ENCODE peak calls at places on chromosomes 5 and 9, in five cellular contexts. E, Q, F, O and H are unnamed samples.

GRCh38 chr5:134524826-134525686 is at the start of gene JADE2:
- DNase-seq in O (peak), E (peak), Q (peak), F (no peak), H (peak)

GRCh38 chr5:38719916-38720315 is 125.9 kb upstream of the OSMR start:
- DNase-seq in E (no peak), F (peak), Q (no peak), O (no peak), H (no peak)

GRCh38 chr9:127805620-127806019 is 2.9 kb downstream of the FPGS start:
- DNase-seq in O (peak), F (no peak), E (no peak), Q (peak), H (no peak)

GRCh38 chr9:132632426-132632825 is 37.4 kb downstream of the DDX31 start:
- DNase-seq in O (no peak), Q (no peak), E (no peak), F (no peak), H (no peak)

GRCh38 chr5:150780180-150780692 is 1.7 kb downstream of the SMIM3 start:
- DNase-seq in E (no peak), Q (no peak), O (no peak), F (no peak), H (no peak)

GRCh38 chr5:160250826-160251225 is 21.5 kb downstream of the FABP6 start:
- DNase-seq in F (no peak), Q (no peak), E (no peak), O (no peak), H (no peak)

GRCh38 chr5:111453747-111454146 is 58.6 kb downstream of the STARD4 start:
- DNase-seq in O (no peak), F (no peak), E (no peak), Q (peak), H (no peak)

GRCh38 chr5:166710275-166710674 is 1581.2 kb upstream of the WWC1 start:
- DNase-seq in Q (no peak), E (no peak), O (no peak), F (no peak), H (no peak)

GRCh38 chr9:106883030-106883429 is 20.1 kb downstream of the ZNF462 start:
- DNase-seq in Q (no peak), E (no peak), F (no peak), O (no peak), H (no peak)

GRCh38 chr9:112971415-112971814 is 40.6 kb downstream of the ZNF883 start:
- DNase-seq in Q (peak), E (no peak), O (peak), F (no peak), H (no peak)

GRCh38 chr9:131554088-131554864 is 9.0 kb downstream of the PRRT1B start:
- DNase-seq in E (no peak), F (no peak), Q (no peak), O (peak), H (no peak)